ENCODE peak calls at places on chromosomes 1 and 21, in six cellular contexts. Y, O, L, X, T and P are unnamed samples.

GRCh38 chr1:198519639-198520501 is 20.6 kb downstream of the ATP6V1G3 start:
- DNase-seq in Y (no peak), O (no peak), L (no peak), X (no peak), T (no peak), P (no peak)

GRCh38 chr1:116673935-116674630 is 6.5 kb upstream of the IGSF3 start:
- DNase-seq in Y (no peak), O (no peak), L (no peak), X (no peak), T (no peak), P (no peak)

GRCh38 chr1:151892190-151892589 is 17.1 kb downstream of the THEM4 start:
- DNase-seq in Y (peak), O (no peak), L (no peak), X (no peak), T (no peak), P (no peak)

GRCh38 chr1:203041351-203041932 is 15.2 kb downstream of the PPFIA4 start:
- DNase-seq in Y (no peak), O (no peak), L (no peak), X (no peak), T (no peak), P (no peak)

GRCh38 chr1:29687601-29688244 is 451.4 kb downstream of the PTPRU start:
- DNase-seq in Y (peak), O (no peak), L (no peak), X (no peak), T (no peak), P (no peak)

GRCh38 chr1:200896571-200897187 is 2.0 kb downstream of the INAVA start:
- DNase-seq in Y (peak), O (no peak), L (peak), X (no peak), T (no peak), P (no peak)

GRCh38 chr21:20783611-20784010 is 214.6 kb upstream of the NCAM2 start:
- DNase-seq in Y (no peak), O (no peak), L (no peak), X (no peak), T (no peak), P (no peak)

GRCh38 chr1:89821322-89822108 is 683 bp downstream of the LRRC8D start:
- DNase-seq in Y (peak), O (peak), L (peak), X (peak), T (peak), P (peak)

GRCh38 chr21:22758478-22758877 is 1760.3 kb downstream of the NCAM2 start:
- DNase-seq in Y (no peak), O (no peak), L (no peak), X (no peak), T (no peak), P (no peak)

GRCh38 chr1:171985639-171986038 is 144.3 kb downstream of the DNM3 start:
- DNase-seq in Y (peak), O (peak), L (peak), X (peak), T (no peak), P (peak)

GRCh38 chr1:6168947-6169586 is 11.1 kb downstream of the CHD5 start:
- DNase-seq in Y (no peak), O (no peak), L (no peak), X (no peak), T (no peak), P (no peak)

GRCh38 chr1:12552951-12553921 is 64.8 kb downstream of the DHRS3 start:
- DNase-seq in Y (no peak), O (no peak), L (no peak), X (no peak), T (peak), P (no peak)

GRCh38 chr1:89671775-89672488 is 39.0 kb downstream of the LRRC8C start:
- DNase-seq in Y (peak), O (no peak), L (no peak), X (no peak), T (no peak), P (no peak)

GRCh38 chr1:26378088-26378878 is 5.7 kb upstream of the ZNF683 start:
- DNase-seq in Y (peak), O (peak), L (no peak), X (no peak), T (no peak), P (no peak)

GRCh38 chr1:101112051-101112770 is 86.6 kb upstream of the DPH5 start:
- DNase-seq in Y (no peak), O (peak), L (no peak), X (no peak), T (peak), P (no peak)

GRCh38 chr1:151371340-151371739 is 1.2 kb downstream of the SELENBP1 start:
- DNase-seq in Y (peak), O (no peak), L (peak), X (no peak), T (peak), P (no peak)